ENCODE peak calls at places on chromosomes 16 and 17, in eight cellular contexts. One of them, this sample, is unnamed.

GRCh38 chr17:42111901-42112551 is 488 bp downstream of the DHX58 start:
- DNase-seq in CD8-positive, alpha-beta T cell: no peak
- DNase-seq in M059J: peak
- DNase-seq in foreskin melanocyte: peak
- DNase-seq in ovary: peak
- DNase-seq in ACHN: peak
- DNase-seq in T-helper 9 cell: no peak
- DNase-seq in non-pigmented ciliary epithelial cell: no peak
- DNase-seq in this sample: peak

GRCh38 chr17:81890447-81891302 is 711 bp downstream of the ALYREF start:
- DNase-seq in CD8-positive, alpha-beta T cell: no peak
- DNase-seq in M059J: no peak
- DNase-seq in foreskin melanocyte: no peak
- DNase-seq in ovary: peak
- DNase-seq in ACHN: no peak
- DNase-seq in T-helper 9 cell: no peak
- DNase-seq in non-pigmented ciliary epithelial cell: no peak
- DNase-seq in this sample: no peak

GRCh38 chr17:74519951-74520553 is 11.2 kb downstream of the CD300LB start:
- DNase-seq in CD8-positive, alpha-beta T cell: no peak
- DNase-seq in M059J: no peak
- DNase-seq in foreskin melanocyte: no peak
- DNase-seq in ovary: no peak
- DNase-seq in ACHN: no peak
- DNase-seq in T-helper 9 cell: no peak
- DNase-seq in non-pigmented ciliary epithelial cell: no peak
- DNase-seq in this sample: no peak

GRCh38 chr16:88923450-88923849 is 53.6 kb downstream of the CBFA2T3 start:
- DNase-seq in CD8-positive, alpha-beta T cell: no peak
- DNase-seq in M059J: no peak
- DNase-seq in foreskin melanocyte: no peak
- DNase-seq in ovary: no peak
- DNase-seq in ACHN: no peak
- DNase-seq in T-helper 9 cell: no peak
- DNase-seq in non-pigmented ciliary epithelial cell: no peak
- DNase-seq in this sample: no peak

GRCh38 chr17:13346081-13346533 is 255.6 kb downstream of the HS3ST3A1 start:
- DNase-seq in CD8-positive, alpha-beta T cell: no peak
- DNase-seq in M059J: peak
- DNase-seq in foreskin melanocyte: peak
- DNase-seq in ovary: no peak
- DNase-seq in ACHN: peak
- DNase-seq in T-helper 9 cell: no peak
- DNase-seq in non-pigmented ciliary epithelial cell: peak
- DNase-seq in this sample: no peak

GRCh38 chr16:13305019-13305755 is 403.8 kb downstream of the SHISA9 start:
- DNase-seq in CD8-positive, alpha-beta T cell: no peak
- DNase-seq in M059J: peak
- DNase-seq in foreskin melanocyte: no peak
- DNase-seq in ovary: no peak
- DNase-seq in ACHN: peak
- DNase-seq in T-helper 9 cell: no peak
- DNase-seq in non-pigmented ciliary epithelial cell: no peak
- DNase-seq in this sample: no peak

GRCh38 chr17:49508061-49508865 is 13.2 kb downstream of the NGFR start:
- DNase-seq in CD8-positive, alpha-beta T cell: no peak
- DNase-seq in M059J: peak
- DNase-seq in foreskin melanocyte: no peak
- DNase-seq in ovary: no peak
- DNase-seq in ACHN: no peak
- DNase-seq in T-helper 9 cell: no peak
- DNase-seq in non-pigmented ciliary epithelial cell: no peak
- DNase-seq in this sample: no peak

GRCh38 chr16:51825740-51826139 is 674.7 kb upstream of the SALL1 start:
- DNase-seq in CD8-positive, alpha-beta T cell: no peak
- DNase-seq in M059J: peak
- DNase-seq in foreskin melanocyte: no peak
- DNase-seq in ovary: no peak
- DNase-seq in ACHN: no peak
- DNase-seq in T-helper 9 cell: no peak
- DNase-seq in non-pigmented ciliary epithelial cell: no peak
- DNase-seq in this sample: no peak

GRCh38 chr16:30903596-30903995 is 7.2 kb downstream of the CTF1 start:
- DNase-seq in CD8-positive, alpha-beta T cell: no peak
- DNase-seq in M059J: peak
- DNase-seq in foreskin melanocyte: no peak
- DNase-seq in ovary: no peak
- DNase-seq in ACHN: no peak
- DNase-seq in T-helper 9 cell: no peak
- DNase-seq in non-pigmented ciliary epithelial cell: no peak
- DNase-seq in this sample: no peak

GRCh38 chr17:7523033-7523432 is 25.8 kb upstream of the TNFSF12 start:
- DNase-seq in CD8-positive, alpha-beta T cell: peak
- DNase-seq in M059J: no peak
- DNase-seq in foreskin melanocyte: peak
- DNase-seq in ovary: peak
- DNase-seq in ACHN: no peak
- DNase-seq in T-helper 9 cell: peak
- DNase-seq in non-pigmented ciliary epithelial cell: no peak
- DNase-seq in this sample: no peak

GRCh38 chr16:48384305-48384981 is 770 bp downstream of the SIAH1 start:
- DNase-seq in CD8-positive, alpha-beta T cell: no peak
- DNase-seq in M059J: peak
- DNase-seq in foreskin melanocyte: no peak
- DNase-seq in ovary: peak
- DNase-seq in ACHN: peak
- DNase-seq in T-helper 9 cell: peak
- DNase-seq in non-pigmented ciliary epithelial cell: no peak
- DNase-seq in this sample: peak

GRCh38 chr16:66740010-66740409 is 11.4 kb downstream of the DYNC1LI2 start:
- DNase-seq in CD8-positive, alpha-beta T cell: no peak
- DNase-seq in M059J: peak
- DNase-seq in foreskin melanocyte: peak
- DNase-seq in ovary: no peak
- DNase-seq in ACHN: peak
- DNase-seq in T-helper 9 cell: peak
- DNase-seq in non-pigmented ciliary epithelial cell: no peak
- DNase-seq in this sample: peak

GRCh38 chr16:66220766-66221165 is 145.7 kb upstream of the CDH5 start:
- DNase-seq in CD8-positive, alpha-beta T cell: no peak
- DNase-seq in M059J: no peak
- DNase-seq in foreskin melanocyte: no peak
- DNase-seq in ovary: no peak
- DNase-seq in ACHN: no peak
- DNase-seq in T-helper 9 cell: no peak
- DNase-seq in non-pigmented ciliary epithelial cell: no peak
- DNase-seq in this sample: no peak

GRCh38 chr17:51709867-51710266 is 448.6 kb downstream of the CA10 start:
- DNase-seq in CD8-positive, alpha-beta T cell: no peak
- DNase-seq in M059J: no peak
- DNase-seq in foreskin melanocyte: no peak
- DNase-seq in ovary: no peak
- DNase-seq in ACHN: no peak
- DNase-seq in T-helper 9 cell: no peak
- DNase-seq in non-pigmented ciliary epithelial cell: no peak
- DNase-seq in this sample: no peak

GRCh38 chr16:81831722-81832126 is 52.6 kb downstream of the PLCG2 start:
- DNase-seq in CD8-positive, alpha-beta T cell: no peak
- DNase-seq in M059J: peak
- DNase-seq in foreskin melanocyte: no peak
- DNase-seq in ovary: no peak
- DNase-seq in ACHN: no peak
- DNase-seq in T-helper 9 cell: no peak
- DNase-seq in non-pigmented ciliary epithelial cell: no peak
- DNase-seq in this sample: no peak

GRCh38 chr17:79633154-79633553 is 22.3 kb upstream of the RBFOX3 start:
- DNase-seq in CD8-positive, alpha-beta T cell: no peak
- DNase-seq in M059J: no peak
- DNase-seq in foreskin melanocyte: no peak
- DNase-seq in ovary: peak
- DNase-seq in ACHN: no peak
- DNase-seq in T-helper 9 cell: no peak
- DNase-seq in non-pigmented ciliary epithelial cell: no peak
- DNase-seq in this sample: no peak

GRCh38 chr16:77951788-77952187 is 70.6 kb upstream of the CLEC3A start:
- DNase-seq in CD8-positive, alpha-beta T cell: no peak
- DNase-seq in M059J: peak
- DNase-seq in foreskin melanocyte: no peak
- DNase-seq in ovary: no peak
- DNase-seq in ACHN: peak
- DNase-seq in T-helper 9 cell: no peak
- DNase-seq in non-pigmented ciliary epithelial cell: no peak
- DNase-seq in this sample: no peak

GRCh38 chr17:50146927-50147640 is 3.4 kb downstream of the PPP1R9B start:
- DNase-seq in CD8-positive, alpha-beta T cell: no peak
- DNase-seq in M059J: no peak
- DNase-seq in foreskin melanocyte: no peak
- DNase-seq in ovary: no peak
- DNase-seq in ACHN: no peak
- DNase-seq in T-helper 9 cell: peak
- DNase-seq in non-pigmented ciliary epithelial cell: no peak
- DNase-seq in this sample: no peak

GRCh38 chr17:40910441-40910841 is 25.4 kb upstream of the KRT20 start:
- DNase-seq in CD8-positive, alpha-beta T cell: no peak
- DNase-seq in M059J: peak
- DNase-seq in foreskin melanocyte: peak
- DNase-seq in ovary: no peak
- DNase-seq in ACHN: no peak
- DNase-seq in T-helper 9 cell: no peak
- DNase-seq in non-pigmented ciliary epithelial cell: no peak
- DNase-seq in this sample: peak

GRCh38 chr17:17570207-17570797 is 21.2 kb downstream of the PEMT start:
- DNase-seq in CD8-positive, alpha-beta T cell: no peak
- DNase-seq in M059J: peak
- DNase-seq in foreskin melanocyte: no peak
- DNase-seq in ovary: no peak
- DNase-seq in ACHN: peak
- DNase-seq in T-helper 9 cell: no peak
- DNase-seq in non-pigmented ciliary epithelial cell: no peak
- DNase-seq in this sample: no peak

GRCh38 chr17:46984892-46985291 is 5.8 kb upstream of the RPRML start:
- DNase-seq in CD8-positive, alpha-beta T cell: no peak
- DNase-seq in M059J: no peak
- DNase-seq in foreskin melanocyte: no peak
- DNase-seq in ovary: no peak
- DNase-seq in ACHN: no peak
- DNase-seq in T-helper 9 cell: no peak
- DNase-seq in non-pigmented ciliary epithelial cell: no peak
- DNase-seq in this sample: no peak

GRCh38 chr16:51759999-51760398 is 608.9 kb upstream of the SALL1 start:
- DNase-seq in CD8-positive, alpha-beta T cell: no peak
- DNase-seq in M059J: no peak
- DNase-seq in foreskin melanocyte: no peak
- DNase-seq in ovary: no peak
- DNase-seq in ACHN: no peak
- DNase-seq in T-helper 9 cell: no peak
- DNase-seq in non-pigmented ciliary epithelial cell: no peak
- DNase-seq in this sample: no peak

GRCh38 chr17:65137076-65137935 is at the start of gene RGS9:
- DNase-seq in CD8-positive, alpha-beta T cell: peak
- DNase-seq in M059J: peak
- DNase-seq in foreskin melanocyte: peak
- DNase-seq in ovary: peak
- DNase-seq in ACHN: peak
- DNase-seq in T-helper 9 cell: peak
- DNase-seq in non-pigmented ciliary epithelial cell: no peak
- DNase-seq in this sample: peak

GRCh38 chr16:9901-10665 is 43.3 kb downstream of the POLR3K start:
- DNase-seq in CD8-positive, alpha-beta T cell: no peak
- DNase-seq in M059J: no peak
- DNase-seq in foreskin melanocyte: no peak
- DNase-seq in ovary: peak
- DNase-seq in ACHN: peak
- DNase-seq in T-helper 9 cell: no peak
- DNase-seq in non-pigmented ciliary epithelial cell: no peak
- DNase-seq in this sample: no peak

GRCh38 chr17:12041316-12041715 is 20.6 kb downstream of the MAP2K4 start:
- DNase-seq in CD8-positive, alpha-beta T cell: no peak
- DNase-seq in M059J: peak
- DNase-seq in foreskin melanocyte: peak
- DNase-seq in ovary: no peak
- DNase-seq in ACHN: peak
- DNase-seq in T-helper 9 cell: no peak
- DNase-seq in non-pigmented ciliary epithelial cell: peak
- DNase-seq in this sample: peak

GRCh38 chr16:5885521-5885920 is 787.9 kb upstream of the EEF2KMT start:
- DNase-seq in CD8-positive, alpha-beta T cell: no peak
- DNase-seq in M059J: peak
- DNase-seq in foreskin melanocyte: no peak
- DNase-seq in ovary: no peak
- DNase-seq in ACHN: no peak
- DNase-seq in T-helper 9 cell: no peak
- DNase-seq in non-pigmented ciliary epithelial cell: no peak
- DNase-seq in this sample: no peak

GRCh38 chr17:9074106-9074505 is 52.8 kb downstream of the NTN1 start:
- DNase-seq in CD8-positive, alpha-beta T cell: no peak
- DNase-seq in M059J: peak
- DNase-seq in foreskin melanocyte: no peak
- DNase-seq in ovary: no peak
- DNase-seq in ACHN: no peak
- DNase-seq in T-helper 9 cell: no peak
- DNase-seq in non-pigmented ciliary epithelial cell: no peak
- DNase-seq in this sample: no peak

GRCh38 chr17:20218231-20218630 is 209.1 kb downstream of the SPECC1 start:
- DNase-seq in CD8-positive, alpha-beta T cell: no peak
- DNase-seq in M059J: no peak
- DNase-seq in foreskin melanocyte: no peak
- DNase-seq in ovary: no peak
- DNase-seq in ACHN: no peak
- DNase-seq in T-helper 9 cell: no peak
- DNase-seq in non-pigmented ciliary epithelial cell: no peak
- DNase-seq in this sample: no peak

GRCh38 chr17:8766731-8767130 is 8.4 kb upstream of the SPDYE4 start:
- DNase-seq in CD8-positive, alpha-beta T cell: no peak
- DNase-seq in M059J: no peak
- DNase-seq in foreskin melanocyte: no peak
- DNase-seq in ovary: no peak
- DNase-seq in ACHN: no peak
- DNase-seq in T-helper 9 cell: no peak
- DNase-seq in non-pigmented ciliary epithelial cell: no peak
- DNase-seq in this sample: no peak

GRCh38 chr17:17315142-17315821 is 12.1 kb downstream of the NT5M start:
- DNase-seq in CD8-positive, alpha-beta T cell: no peak
- DNase-seq in M059J: no peak
- DNase-seq in foreskin melanocyte: no peak
- DNase-seq in ovary: no peak
- DNase-seq in ACHN: no peak
- DNase-seq in T-helper 9 cell: no peak
- DNase-seq in non-pigmented ciliary epithelial cell: no peak
- DNase-seq in this sample: no peak

GRCh38 chr16:55297062-55297909 is 26.7 kb upstream of the IRX6 start:
- DNase-seq in CD8-positive, alpha-beta T cell: no peak
- DNase-seq in M059J: peak
- DNase-seq in foreskin melanocyte: no peak
- DNase-seq in ovary: no peak
- DNase-seq in ACHN: no peak
- DNase-seq in T-helper 9 cell: no peak
- DNase-seq in non-pigmented ciliary epithelial cell: no peak
- DNase-seq in this sample: no peak

GRCh38 chr17:60353773-60354172 is 38.2 kb downstream of the USP32 start:
- DNase-seq in CD8-positive, alpha-beta T cell: no peak
- DNase-seq in M059J: no peak
- DNase-seq in foreskin melanocyte: no peak
- DNase-seq in ovary: no peak
- DNase-seq in ACHN: no peak
- DNase-seq in T-helper 9 cell: no peak
- DNase-seq in non-pigmented ciliary epithelial cell: no peak
- DNase-seq in this sample: no peak

GRCh38 chr16:67399218-67399733 is 6.0 kb upstream of the TPPP3 start:
- DNase-seq in CD8-positive, alpha-beta T cell: peak
- DNase-seq in M059J: no peak
- DNase-seq in foreskin melanocyte: no peak
- DNase-seq in ovary: peak
- DNase-seq in ACHN: no peak
- DNase-seq in T-helper 9 cell: peak
- DNase-seq in non-pigmented ciliary epithelial cell: no peak
- DNase-seq in this sample: no peak

GRCh38 chr17:31506517-31506916 is 115.0 kb downstream of the RAB11FIP4 start:
- DNase-seq in CD8-positive, alpha-beta T cell: no peak
- DNase-seq in M059J: no peak
- DNase-seq in foreskin melanocyte: no peak
- DNase-seq in ovary: no peak
- DNase-seq in ACHN: no peak
- DNase-seq in T-helper 9 cell: no peak
- DNase-seq in non-pigmented ciliary epithelial cell: no peak
- DNase-seq in this sample: no peak